ENCODE peak calls at places on chromosomes 4 and X, in seven cellular contexts. J is head of caudate nucleus, S is HTR-8/SVneo, K is iPS-NIHi11, B is naive B cell, M is AG04449, W is prostate gland. R is an unnamed sample.

GRCh38 chr4:24778427-24779225 is 16.7 kb upstream of the SOD3 start:
- DNase-seq in B (no peak), J (no peak), W (no peak), M (peak), K (no peak), S (no peak), R (no peak)

GRCh38 chrX:2862404-2862803 is 33.7 kb downstream of the GYG2 start:
- DNase-seq in B (no peak), M (no peak), S (no peak), J (no peak), K (no peak), W (no peak), R (no peak)

GRCh38 chr4:40283968-40284367 is 51.2 kb upstream of the CHRNA9 start:
- DNase-seq in B (peak), S (peak), M (no peak), K (peak), W (no peak), J (no peak), R (no peak)

GRCh38 chr4:80071643-80072606 is 1.1 kb downstream of the ANTXR2 start:
- DNase-seq in M (no peak), J (peak), K (peak), W (peak), S (no peak), B (peak), R (no peak)

GRCh38 chr4:22595684-22596083 is 79.8 kb upstream of the ADGRA3 start:
- DNase-seq in B (no peak), K (no peak), W (no peak), S (no peak), J (no peak), M (no peak), R (no peak)

GRCh38 chr4:141900841-141901240 is 264.5 kb downstream of the IL15 start:
- DNase-seq in J (no peak), M (no peak), S (no peak), B (no peak), W (no peak), K (no peak), R (no peak)

GRCh38 chrX:108735087-108735679 is 1.2 kb downstream of the IRS4 start:
- DNase-seq in K (peak), W (peak), B (no peak), J (no peak), S (no peak), M (no peak), R (no peak)

GRCh38 chrX:37578045-37578444 is 6.6 kb downstream of the LANCL3 start:
- DNase-seq in M (no peak), S (no peak), W (no peak), B (no peak), K (no peak), J (no peak), R (no peak)

GRCh38 chr4:84085986-84086385 is 413.1 kb downstream of the NKX6-1 start:
- DNase-seq in S (no peak), M (no peak), W (no peak), J (no peak), K (no peak), B (no peak), R (no peak)

GRCh38 chr4:39548425-39549067 is 21.3 kb upstream of the UGDH start:
- DNase-seq in J (no peak), K (no peak), B (no peak), M (peak), W (no peak), S (no peak), R (no peak)

GRCh38 chrX:82756272-82756671 is 751.8 kb upstream of the POU3F4 start:
- DNase-seq in K (no peak), S (no peak), B (no peak), W (no peak), J (no peak), M (no peak), R (no peak)

GRCh38 chr4:94504545-94504944 is 52.8 kb downstream of the PDLIM5 start:
- DNase-seq in W (no peak), K (no peak), B (no peak), M (peak), S (no peak), J (no peak), R (no peak)

GRCh38 chrX:3263681-3264126 is 82.7 kb downstream of the MXRA5 start:
- DNase-seq in S (no peak), W (no peak), K (no peak), J (no peak), M (no peak), B (no peak), R (no peak)

GRCh38 chr4:184147858-184148799 is 69.5 kb downstream of the ENPP6 start:
- DNase-seq in B (no peak), S (no peak), K (no peak), M (no peak), W (no peak), J (no peak), R (no peak)

GRCh38 chrX:129600981-129601424 is 53.8 kb downstream of the APLN start:
- DNase-seq in W (peak), S (no peak), J (peak), M (no peak), K (peak), B (no peak), R (no peak)

GRCh38 chr4:102169345-102169744 is 175.9 kb downstream of the SLC39A8 start:
- DNase-seq in J (peak), S (no peak), W (no peak), B (no peak), K (peak), M (no peak), R (no peak)

GRCh38 chr4:152090543-152090942 is 329.7 kb upstream of the GATB start:
- DNase-seq in J (no peak), M (no peak), K (no peak), B (no peak), S (peak), W (no peak), R (no peak)

GRCh38 chr4:114026447-114026846 is 47.0 kb upstream of the ARSJ start:
- DNase-seq in M (no peak), S (no peak), W (no peak), K (peak), J (no peak), B (no peak), R (no peak)

GRCh38 chr4:24704152-24704551 is 91.2 kb upstream of the SOD3 start:
- DNase-seq in J (no peak), M (no peak), W (no peak), S (no peak), K (peak), B (no peak), R (no peak)

GRCh38 chr4:37758226-37758625 is 68.3 kb upstream of the PGM2 start:
- DNase-seq in J (no peak), K (no peak), B (no peak), S (no peak), W (no peak), M (peak), R (no peak)

GRCh38 chrX:1416327-1416784 is 24.4 kb upstream of the SLC25A6 start:
- DNase-seq in K (no peak), B (no peak), M (no peak), S (no peak), J (no peak), W (no peak), R (no peak)

GRCh38 chr4:129014566-129015509 is 78.5 kb downstream of the SCLT1 start:
- DNase-seq in W (no peak), B (no peak), S (no peak), M (no peak), J (no peak), K (no peak), R (no peak)

GRCh38 chr4:152258804-152259708 is 276.8 kb downstream of the FBXW7 start:
- DNase-seq in K (no peak), B (no peak), W (no peak), S (peak), M (no peak), J (no peak), R (no peak)

R was measured in GM19239.